ENCODE peak calls at places on chromosomes 5 and 9, in six cellular contexts. M is H1, W is K562, A is SK-N-SH, T is HepG2, C is GM12878. E is an unnamed sample.

GRCh38 chr5:82151622-82152021 is 126.5 kb downstream of the RPS23 start:
- DNase-seq in M (no peak), W (no peak), A (no peak), T (no peak), C (no peak), E (no peak)

GRCh38 chr5:93378073-93378472 is 202.9 kb downstream of the NR2F1-AS1 start:
- DNase-seq in M (no peak), W (no peak), A (no peak), T (no peak), C (no peak), E (no peak)

GRCh38 chr9:134390537-134390936 is 64.3 kb downstream of the RXRA start:
- DNase-seq in M (no peak), W (no peak), A (no peak), T (no peak), C (no peak), E (no peak)

GRCh38 chr9:91599564-91599963 is 175.9 kb upstream of the NFIL3 start:
- DNase-seq in M (no peak), W (no peak), A (no peak), T (no peak), C (no peak), E (no peak)

GRCh38 chr5:5969942-5970483 is 408.3 kb downstream of the MED10 start:
- DNase-seq in M (no peak), W (no peak), A (no peak), T (no peak), C (no peak), E (no peak)

GRCh38 chr5:28165116-28165515 is 1126.7 kb upstream of the CDH9 start:
- DNase-seq in M (no peak), W (no peak), A (no peak), T (no peak), C (no peak), E (no peak)

GRCh38 chr5:180869587-180869986 is 8.5 kb upstream of the ZFP62 start:
- DNase-seq in M (no peak), W (no peak), A (no peak), T (no peak), C (no peak), E (no peak)

GRCh38 chr9:130938652-130939404 is at the start of gene FIBCD1:
- DNase-seq in M (peak; percentile 84), W (no peak), A (peak; percentile 75), T (no peak), C (no peak), E (peak; percentile 29)

GRCh38 chr5:42015254-42015653 is 90.2 kb downstream of the FBXO4 start:
- DNase-seq in M (no peak), W (no peak), A (no peak), T (no peak), C (no peak), E (no peak)

GRCh38 chr5:13516195-13516594 is 428.3 kb downstream of the DNAH5 start:
- DNase-seq in M (no peak), W (no peak), A (no peak), T (no peak), C (no peak), E (no peak)

GRCh38 chr5:173735171-173735570 is 118.7 kb upstream of the BOD1 start:
- DNase-seq in M (no peak), W (no peak), A (no peak), T (no peak), C (no peak), E (no peak)

GRCh38 chr5:173736374-173736773 is 119.9 kb upstream of the BOD1 start:
- DNase-seq in M (no peak), W (no peak), A (no peak), T (peak; percentile 84), C (no peak), E (no peak)

GRCh38 chr5:173735691-173736090 is 119.2 kb upstream of the BOD1 start:
- DNase-seq in M (no peak), W (no peak), A (no peak), T (no peak), C (no peak), E (no peak)

GRCh38 chr5:173734716-173735115 is 118.3 kb upstream of the BOD1 start:
- DNase-seq in M (no peak), W (no peak), A (no peak), T (no peak), C (no peak), E (no peak)

GRCh38 chr5:173736923-173737412 is 120.5 kb upstream of the BOD1 start:
- DNase-seq in M (no peak), W (peak; percentile 84), A (no peak), T (peak; percentile 32), C (peak; percentile 76), E (no peak)
- TF ChIP-seq YY1 in M (no peak), W (no peak), A (no peak), T (no peak), C (no peak), E (no peak)

GRCh38 chr5:7629559-7629958 is 221.4 kb downstream of the CFAP90 start:
- DNase-seq in M (no peak), W (no peak), A (no peak), T (no peak), C (no peak), E (no peak)
- TF ChIP-seq YY1 in M (no peak), W (no peak), A (no peak), T (no peak), C (no peak), E (no peak)

DNA sequence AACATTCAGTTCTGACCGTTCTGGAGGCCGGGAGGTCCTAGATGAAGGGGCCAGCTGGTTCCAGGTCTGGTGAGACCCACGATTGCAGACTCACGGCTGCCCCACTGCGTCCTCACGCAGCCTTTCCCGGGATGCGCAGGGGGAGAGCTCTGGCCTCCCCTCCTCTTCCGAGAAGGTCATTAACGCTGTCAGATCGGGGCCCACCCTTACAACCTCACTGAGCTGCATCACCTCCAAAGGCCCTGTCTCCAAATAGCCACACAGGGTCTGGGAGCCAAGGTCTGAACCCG is 66.6 kb upstream of the PPP1R26 start:
- DNase-seq in M (no peak), W (no peak), A (peak; percentile 30), T (no peak), C (no peak), E (no peak)
- TF ChIP-seq YY1 in M (no peak), W (no peak), A (no peak), T (no peak), C (no peak), E (no peak)

DNA sequence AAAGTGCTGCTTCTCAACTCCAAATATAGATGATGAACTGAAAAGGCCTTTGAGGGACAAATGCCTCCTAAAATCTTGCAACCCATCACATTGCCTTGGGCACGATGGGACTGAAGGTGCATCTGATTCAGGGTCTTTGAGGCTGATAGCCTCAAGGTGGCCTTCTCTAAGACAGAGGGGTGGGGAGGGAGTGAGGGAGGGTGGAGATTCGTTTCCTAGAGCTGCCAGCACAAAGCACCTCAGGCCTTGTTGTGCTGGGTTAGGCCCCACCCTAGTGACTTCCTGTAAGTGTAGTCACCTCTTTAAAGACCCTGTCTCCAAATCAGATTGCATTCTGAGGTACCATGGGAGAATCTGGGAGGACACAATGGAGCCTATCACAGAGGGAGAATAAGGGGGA is 57.1 kb downstream of the BARX1 start:
- DNase-seq in M (no peak), W (no peak), A (peak; percentile 3), T (no peak), C (no peak), E (no peak)
- TF ChIP-seq YY1 in M (no peak), W (no peak), A (no peak), T (no peak), C (no peak), E (no peak)

GRCh38 chr5:34789021-34789531 is 49.9 kb upstream of the TTC23L start:
- DNase-seq in M (no peak), W (no peak), A (no peak), T (no peak), C (no peak), E (no peak)
- TF ChIP-seq YY1 in M (no peak), W (no peak), A (no peak), T (no peak), C (no peak), E (no peak)

GRCh38 chr5:15937708-15938107 is 241.9 kb downstream of the MARCHF11 start:
- DNase-seq in M (no peak), W (no peak), A (no peak), T (no peak), C (no peak), E (no peak)

GRCh38 chr5:15938961-15939360 is 240.6 kb downstream of the MARCHF11 start:
- DNase-seq in M (no peak), W (no peak), A (no peak), T (no peak), C (no peak), E (no peak)

GRCh38 chr5:15938186-15938585 is 241.4 kb downstream of the MARCHF11 start:
- DNase-seq in M (no peak), W (no peak), A (no peak), T (no peak), C (no peak), E (no peak)

GRCh38 chr5:15933481-15934207 is 245.9 kb downstream of the MARCHF11 start:
- DNase-seq in M (no peak), W (no peak), A (no peak), T (no peak), C (no peak), E (no peak)

DNA sequence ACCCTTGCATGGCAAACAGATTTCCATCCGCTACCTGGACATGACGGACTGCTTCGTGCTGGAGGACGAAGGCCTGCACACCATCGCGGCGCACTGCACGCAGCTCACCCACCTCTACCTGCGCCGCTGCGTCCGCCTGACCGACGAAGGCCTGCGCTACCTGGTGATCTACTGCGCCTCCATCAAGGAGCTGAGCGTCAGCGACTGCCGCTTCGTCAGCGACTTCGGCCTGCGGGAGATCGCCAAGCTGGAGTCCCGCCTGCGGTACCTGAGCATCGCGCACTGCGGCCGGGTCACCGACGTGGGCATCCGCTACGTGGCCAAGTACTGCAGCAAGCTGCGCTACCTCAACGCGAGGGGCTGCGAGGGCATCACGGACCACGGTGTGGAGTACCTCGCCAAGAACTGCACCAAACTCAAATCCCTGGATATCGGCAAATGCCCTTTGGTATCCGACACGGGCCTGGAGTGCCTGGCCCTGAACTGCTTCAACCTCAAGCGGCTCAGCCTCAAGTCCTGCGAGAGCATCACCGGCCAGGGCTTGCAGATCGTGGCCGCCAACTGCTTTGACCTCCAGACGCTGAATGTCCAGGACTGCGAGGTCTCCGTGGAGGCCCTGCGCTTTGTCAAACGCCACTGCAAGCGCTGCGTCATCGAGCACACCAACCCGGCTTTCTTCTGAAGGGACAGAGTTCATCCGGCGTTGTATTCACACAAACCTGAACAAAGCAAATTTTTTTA is 242.9 kb downstream of the MARCHF11 start:
- DNase-seq in M (no peak), W (no peak), A (no peak), T (no peak), C (no peak), E (no peak)
- TF ChIP-seq YY1 in M (no peak), W (no peak), A (no peak), T (no peak), C (no peak), E (no peak)

DNA sequence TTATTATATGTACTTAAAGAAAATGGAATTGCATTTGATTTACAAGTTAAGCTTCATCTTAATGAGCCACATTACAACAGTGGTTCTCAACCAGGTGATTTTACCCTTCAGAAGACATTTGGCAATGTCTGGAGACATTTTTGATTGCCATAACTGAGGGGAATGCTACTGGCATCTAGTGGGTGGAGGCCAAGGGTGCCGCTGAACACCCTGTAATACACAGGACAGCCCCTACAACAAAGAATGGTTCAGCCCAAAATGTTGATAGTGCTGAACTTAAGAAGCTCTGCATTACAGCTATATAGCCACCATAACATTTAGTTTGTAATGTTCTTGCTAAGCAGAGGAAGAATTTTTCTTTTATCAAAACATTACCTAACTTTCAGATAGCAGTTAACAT is 103.1 kb downstream of the PAM start:
- DNase-seq in M (no peak), W (no peak), A (no peak), T (no peak), C (no peak), E (no peak)
- TF ChIP-seq YY1 in M (no peak), W (no peak), A (no peak), T (no peak), C (no peak), E (no peak)

GRCh38 chr5:147481376-147481775 is 28.5 kb downstream of the DPYSL3 start:
- DNase-seq in M (no peak), W (no peak), A (no peak), T (no peak), C (no peak), E (no peak)
- TF ChIP-seq YY1 in M (no peak), W (no peak), A (no peak), T (no peak), C (no peak), E (no peak)

E was measured in HCT116.